ENCODE peak calls at places on chromosome 12, in four cellular contexts. One of them, this sample, is unnamed.

GRCh38 chr12:4228122-4228580 is 45.4 kb upstream of the CCND2 start:
- DNase-seq in HCT116: no peak
- DNase-seq in K562: no peak
- DNase-seq in GM12878: no peak
- DNase-seq in this sample: peak

GRCh38 chr12:57626111-57626928 is 6.7 kb downstream of the B4GALNT1 start:
- DNase-seq in K562: no peak
- DNase-seq in HCT116: no peak
- DNase-seq in GM12878: no peak
- DNase-seq in this sample: no peak

GRCh38 chr12:31781894-31782540 is 53.2 kb upstream of the AMN1 start:
- DNase-seq in K562: no peak
- DNase-seq in HCT116: no peak
- DNase-seq in GM12878: no peak
- DNase-seq in this sample: no peak

GRCh38 chr12:121089813-121090430 is 42.8 kb upstream of the P2RX7 start:
- DNase-seq in GM12878: no peak
- DNase-seq in HCT116: no peak
- DNase-seq in K562: no peak
- DNase-seq in this sample: no peak

GRCh38 chr12:89160716-89161123 is 191.6 kb downstream of the DUSP6 start:
- DNase-seq in GM12878: no peak
- DNase-seq in HCT116: no peak
- DNase-seq in K562: no peak
- DNase-seq in this sample: no peak

GRCh38 chr12:12224240-12224940 is 42.5 kb downstream of the LRP6 start:
- DNase-seq in GM12878: no peak
- DNase-seq in K562: peak
- DNase-seq in HCT116: no peak
- DNase-seq in this sample: no peak

GRCh38 chr12:48795550-48796455 is 6.9 kb upstream of the ADCY6 start:
- DNase-seq in K562: peak
- DNase-seq in GM12878: peak
- DNase-seq in HCT116: peak
- DNase-seq in this sample: peak

GRCh38 chr12:121114019-121114639 is 18.5 kb upstream of the P2RX7 start:
- DNase-seq in K562: no peak
- DNase-seq in GM12878: no peak
- DNase-seq in HCT116: no peak
- DNase-seq in this sample: no peak

GRCh38 chr12:56749364-56749763 is 2.8 kb downstream of the PRIM1 start:
- DNase-seq in GM12878: no peak
- DNase-seq in HCT116: no peak
- DNase-seq in K562: no peak
- DNase-seq in this sample: no peak

GRCh38 chr12:85260904-85261303 is 19.1 kb upstream of the ALX1 start:
- DNase-seq in HCT116: no peak
- DNase-seq in GM12878: no peak
- DNase-seq in K562: no peak
- DNase-seq in this sample: no peak

GRCh38 chr12:93804392-93805179 is 127.4 kb downstream of the CRADD start:
- DNase-seq in K562: no peak
- DNase-seq in HCT116: no peak
- DNase-seq in GM12878: no peak
- DNase-seq in this sample: no peak

GRCh38 chr12:13435535-13435934 is 239.0 kb downstream of the EMP1 start:
- DNase-seq in GM12878: no peak
- DNase-seq in HCT116: no peak
- DNase-seq in K562: no peak
- DNase-seq in this sample: peak

GRCh38 chr12:113088971-113089756 is 32.6 kb downstream of the DTX1 start:
- DNase-seq in K562: no peak
- DNase-seq in GM12878: peak
- DNase-seq in HCT116: no peak
- DNase-seq in this sample: no peak

GRCh38 chr12:103269962-103270361 is 225.8 kb downstream of the C12orf42 start:
- DNase-seq in GM12878: no peak
- DNase-seq in K562: no peak
- DNase-seq in HCT116: no peak
- DNase-seq in this sample: no peak

GRCh38 chr12:110863161-110863560 is 16.4 kb downstream of the CCDC63 start:
- DNase-seq in GM12878: no peak
- DNase-seq in K562: no peak
- DNase-seq in HCT116: no peak
- DNase-seq in this sample: no peak

GRCh38 chr12:52514471-52515318 is 5.5 kb downstream of the KRT5 start:
- DNase-seq in HCT116: no peak
- DNase-seq in K562: no peak
- DNase-seq in GM12878: no peak
- DNase-seq in this sample: no peak

GRCh38 chr12:62749586-62749985 is 185.4 kb downstream of the PPM1H start:
- DNase-seq in GM12878: no peak
- DNase-seq in K562: no peak
- DNase-seq in HCT116: no peak
- DNase-seq in this sample: no peak

GRCh38 chr12:105713901-105714300 is 383.4 kb downstream of the C12orf75 start:
- DNase-seq in K562: no peak
- DNase-seq in GM12878: no peak
- DNase-seq in HCT116: no peak
- DNase-seq in this sample: no peak

GRCh38 chr12:108611884-108612415 is 14.1 kb upstream of the TMEM119 start:
- DNase-seq in GM12878: no peak
- DNase-seq in K562: peak
- DNase-seq in HCT116: peak
- DNase-seq in this sample: peak

GRCh38 chr12:25781223-25781622 is 177.3 kb upstream of the RASSF8 start:
- DNase-seq in K562: no peak
- DNase-seq in HCT116: no peak
- DNase-seq in GM12878: no peak
- DNase-seq in this sample: no peak

GRCh38 chr12:95351745-95352144 is 122.2 kb upstream of the METAP2 start:
- DNase-seq in HCT116: no peak
- DNase-seq in K562: no peak
- DNase-seq in GM12878: no peak
- DNase-seq in this sample: peak

GRCh38 chr12:24416423-24417109 is 467.1 kb upstream of the SOX5 start:
- DNase-seq in GM12878: no peak
- DNase-seq in K562: no peak
- DNase-seq in HCT116: no peak
- DNase-seq in this sample: no peak

GRCh38 chr12:68686595-68687521 is at the start of gene NUP107:
- DNase-seq in K562: peak
- DNase-seq in GM12878: peak
- DNase-seq in HCT116: peak
- DNase-seq in this sample: peak

GRCh38 chr12:49059385-49060232 is 985 bp downstream of the KMT2D start:
- DNase-seq in GM12878: no peak
- DNase-seq in HCT116: no peak
- DNase-seq in K562: peak
- DNase-seq in this sample: peak

GRCh38 chr12:98954506-98954905 is 309.4 kb downstream of the APAF1 start:
- DNase-seq in HCT116: no peak
- DNase-seq in K562: no peak
- DNase-seq in GM12878: no peak
- DNase-seq in this sample: no peak

GRCh38 chr12:43338848-43339526 is 213.0 kb downstream of the ADAMTS20 start:
- DNase-seq in GM12878: peak
- DNase-seq in HCT116: peak
- DNase-seq in K562: no peak
- DNase-seq in this sample: peak

GRCh38 chr12:41795066-41795465 is 349.6 kb downstream of the GXYLT1 start:
- DNase-seq in GM12878: no peak
- DNase-seq in K562: no peak
- DNase-seq in HCT116: no peak
- DNase-seq in this sample: no peak

GRCh38 chr12:9271875-9272274 is 63.7 kb upstream of the PZP start:
- DNase-seq in K562: no peak
- DNase-seq in HCT116: no peak
- DNase-seq in GM12878: no peak
- DNase-seq in this sample: no peak

GRCh38 chr12:77433799-77434198 is 368.4 kb upstream of the E2F7 start:
- DNase-seq in K562: no peak
- DNase-seq in GM12878: no peak
- DNase-seq in HCT116: no peak
- DNase-seq in this sample: no peak

GRCh38 chr12:45304514-45305178 is 88.8 kb downstream of the ANO6 start:
- DNase-seq in GM12878: no peak
- DNase-seq in K562: no peak
- DNase-seq in HCT116: no peak
- DNase-seq in this sample: no peak

GRCh38 chr12:128258866-128259555 is 8.0 kb upstream of the TMEM132C start:
- DNase-seq in HCT116: no peak
- DNase-seq in GM12878: no peak
- DNase-seq in K562: no peak
- DNase-seq in this sample: no peak

GRCh38 chr12:233615-233968 is 19.6 kb upstream of the SLC6A12 start:
- DNase-seq in GM12878: no peak
- DNase-seq in HCT116: no peak
- DNase-seq in K562: no peak
- DNase-seq in this sample: no peak
- H3K4me2 ChIP-seq in GM12878: no peak
- H3K4me2 ChIP-seq in HCT116: no peak
- H3K4me2 ChIP-seq in K562: no peak
- H3K4me2 ChIP-seq in this sample: no peak

DNA sequence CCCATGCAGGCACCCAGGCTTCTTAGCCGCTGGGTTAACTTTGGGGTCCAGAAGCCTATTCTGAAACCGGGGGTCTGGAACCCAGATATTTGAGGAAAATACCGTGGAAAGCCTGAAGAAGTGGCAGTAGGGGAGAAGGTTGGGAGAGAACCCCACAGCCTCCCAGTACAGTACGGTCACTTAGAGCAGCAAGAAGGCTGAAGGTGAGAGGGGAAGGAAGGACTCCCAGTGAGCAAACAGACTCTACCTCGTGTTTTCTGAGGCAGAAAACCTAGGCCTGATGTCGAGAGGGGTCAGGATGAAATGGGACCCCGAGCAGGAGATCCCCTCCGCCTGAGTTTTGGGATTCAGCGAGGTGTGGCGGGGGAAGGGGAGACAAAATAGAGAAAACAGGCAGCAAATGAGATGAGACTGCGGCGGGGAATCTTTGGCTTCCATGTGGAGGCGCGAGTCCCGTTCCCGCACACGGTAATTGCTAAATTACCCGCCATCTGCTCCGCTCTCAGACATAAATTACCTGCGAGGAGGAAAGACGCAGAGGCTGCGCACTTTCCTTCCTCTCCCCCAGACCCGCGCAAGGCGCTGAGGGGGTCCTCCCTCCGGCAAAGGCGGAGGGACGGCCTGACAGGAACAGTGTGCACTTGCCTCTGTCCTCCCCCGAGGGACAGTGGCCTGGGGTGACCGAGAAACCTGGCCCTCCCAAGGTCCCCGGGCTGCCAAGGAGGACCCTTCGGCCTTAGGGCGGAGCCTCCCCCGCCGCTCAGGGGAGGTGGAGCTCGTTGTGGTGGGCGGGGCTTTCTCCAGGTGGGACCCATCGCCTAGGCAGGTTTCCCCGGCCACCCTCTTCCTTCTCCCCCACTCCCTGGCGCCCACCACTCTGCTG is 10.9 kb upstream of the CALCOCO1 start:
- DNase-seq in GM12878: no peak
- DNase-seq in HCT116: no peak
- DNase-seq in K562: peak
- DNase-seq in this sample: peak
- TF ChIP-seq REST in GM12878: no peak
- TF ChIP-seq REST in HCT116: no peak
- TF ChIP-seq REST in K562: no peak
- TF ChIP-seq REST in this sample: no peak

GRCh38 chr12:508145-508544 is 48.4 kb downstream of the B4GALNT3 start:
- DNase-seq in HCT116: no peak
- DNase-seq in GM12878: no peak
- DNase-seq in K562: no peak
- DNase-seq in this sample: no peak

GRCh38 chr12:509494-509893 is 49.8 kb downstream of the B4GALNT3 start:
- DNase-seq in K562: no peak
- DNase-seq in GM12878: no peak
- DNase-seq in HCT116: no peak
- DNase-seq in this sample: no peak

GRCh38 chr12:510071-510825 is 50.5 kb downstream of the B4GALNT3 start:
- DNase-seq in K562: no peak
- DNase-seq in GM12878: no peak
- DNase-seq in HCT116: no peak
- DNase-seq in this sample: peak

GRCh38 chr12:507261-507853 is 47.6 kb downstream of the B4GALNT3 start:
- DNase-seq in HCT116: no peak
- DNase-seq in GM12878: no peak
- DNase-seq in K562: no peak
- DNase-seq in this sample: no peak

GRCh38 chr12:508795-509194 is 49.1 kb downstream of the B4GALNT3 start:
- DNase-seq in GM12878: no peak
- DNase-seq in K562: no peak
- DNase-seq in HCT116: no peak
- DNase-seq in this sample: no peak
- TF ChIP-seq POLR2AphosphoS5 in GM12878: no peak
- TF ChIP-seq POLR2AphosphoS5 in K562: no peak
- TF ChIP-seq POLR2AphosphoS5 in HCT116: no peak
- TF ChIP-seq POLR2AphosphoS5 in this sample: no peak

DNA sequence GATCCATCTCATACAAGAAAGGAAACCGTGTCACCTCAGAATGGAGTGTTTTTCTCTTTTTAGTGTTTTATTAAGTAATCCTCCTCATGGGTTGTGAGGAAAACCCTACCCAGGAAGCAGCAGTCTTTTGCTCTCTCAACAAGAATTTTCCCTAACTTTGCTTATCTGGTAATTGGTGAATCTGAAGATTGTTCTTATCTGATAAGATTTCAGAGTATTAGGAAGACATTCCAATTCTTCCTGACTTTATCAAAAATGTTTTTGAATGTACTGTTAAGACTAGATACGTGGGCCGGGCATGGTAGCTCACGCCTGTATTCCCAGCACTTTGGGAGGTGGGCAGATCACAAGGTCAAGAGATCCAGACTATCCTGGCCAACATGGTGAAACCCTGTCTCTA is 86.0 kb downstream of the PHLDA1 start:
- DNase-seq in K562: no peak
- DNase-seq in GM12878: no peak
- DNase-seq in HCT116: no peak
- DNase-seq in this sample: no peak
- H3K4me2 ChIP-seq in K562: no peak
- H3K4me2 ChIP-seq in GM12878: no peak
- H3K4me2 ChIP-seq in HCT116: peak
- H3K4me2 ChIP-seq in this sample: peak

GRCh38 chr12:19223695-19224094 is 94.2 kb downstream of the PLEKHA5 start:
- DNase-seq in K562: no peak
- DNase-seq in GM12878: no peak
- DNase-seq in HCT116: no peak
- DNase-seq in this sample: no peak
- TF ChIP-seq REST in K562: no peak
- TF ChIP-seq REST in GM12878: no peak
- TF ChIP-seq REST in HCT116: no peak
- TF ChIP-seq REST in this sample: no peak

GRCh38 chr12:18414671-18415070 is 153.4 kb downstream of the PIK3C2G start:
- DNase-seq in GM12878: no peak
- DNase-seq in K562: no peak
- DNase-seq in HCT116: no peak
- DNase-seq in this sample: no peak
- TF ChIP-seq POLR2AphosphoS5 in GM12878: no peak
- TF ChIP-seq POLR2AphosphoS5 in K562: no peak
- TF ChIP-seq POLR2AphosphoS5 in HCT116: no peak
- TF ChIP-seq POLR2AphosphoS5 in this sample: no peak

This sample was measured in GM23338.